ENCODE peak calls at places on chromosomes 1 and 21, in eight cellular contexts. One of them, this sample, is unnamed.

GRCh38 chr1:69569281-69569970 is 1.7 kb downstream of the LRRC7 start:
- DNase-seq in astrocyte: no peak
- DNase-seq in tibial nerve: no peak
- DNase-seq in fibroblast of lung: no peak
- DNase-seq in dorsolateral prefrontal cortex: peak; percentile 51
- DNase-seq in colonic mucosa: no peak
- DNase-seq in A549: no peak
- DNase-seq in CD8-positive, alpha-beta T cell: no peak
- DNase-seq in this sample: peak; percentile 66

GRCh38 chr1:159177273-159177907 is 6.0 kb downstream of the CADM3 start:
- DNase-seq in fibroblast of lung: peak; percentile 64
- DNase-seq in astrocyte: peak; percentile 59
- DNase-seq in colonic mucosa: peak; percentile 29
- DNase-seq in tibial nerve: peak; percentile 53
- DNase-seq in dorsolateral prefrontal cortex: no peak
- DNase-seq in A549: peak; percentile 40
- DNase-seq in CD8-positive, alpha-beta T cell: peak; percentile 13
- DNase-seq in this sample: peak; percentile 83

GRCh38 chr1:212614398-212615091 is 6.0 kb downstream of the ATF3 start:
- DNase-seq in dorsolateral prefrontal cortex: no peak
- DNase-seq in A549: no peak
- DNase-seq in colonic mucosa: no peak
- DNase-seq in fibroblast of lung: no peak
- DNase-seq in CD8-positive, alpha-beta T cell: no peak
- DNase-seq in tibial nerve: no peak
- DNase-seq in astrocyte: no peak
- DNase-seq in this sample: no peak

GRCh38 chr1:212471891-212472675 is 39.4 kb downstream of the NENF start:
- DNase-seq in A549: no peak
- DNase-seq in dorsolateral prefrontal cortex: no peak
- DNase-seq in tibial nerve: no peak
- DNase-seq in colonic mucosa: no peak
- DNase-seq in astrocyte: no peak
- DNase-seq in fibroblast of lung: no peak
- DNase-seq in CD8-positive, alpha-beta T cell: no peak
- DNase-seq in this sample: no peak

GRCh38 chr1:160061376-160062100 is 8.4 kb downstream of the KCNJ10 start:
- DNase-seq in colonic mucosa: no peak
- DNase-seq in tibial nerve: no peak
- DNase-seq in astrocyte: no peak
- DNase-seq in fibroblast of lung: no peak
- DNase-seq in dorsolateral prefrontal cortex: no peak
- DNase-seq in CD8-positive, alpha-beta T cell: no peak
- DNase-seq in A549: no peak
- DNase-seq in this sample: peak; percentile 58

GRCh38 chr1:29122662-29122986 is 1.1 kb downstream of the TMEM200B start:
- DNase-seq in CD8-positive, alpha-beta T cell: no peak
- DNase-seq in A549: no peak
- DNase-seq in astrocyte: peak; percentile 62
- DNase-seq in tibial nerve: no peak
- DNase-seq in fibroblast of lung: peak; percentile 92
- DNase-seq in colonic mucosa: peak; percentile 40
- DNase-seq in dorsolateral prefrontal cortex: peak; percentile 34
- DNase-seq in this sample: peak; percentile 99

GRCh38 chr1:205381305-205381704 is 24.6 kb upstream of the KLHDC8A start:
- DNase-seq in astrocyte: no peak
- DNase-seq in colonic mucosa: no peak
- DNase-seq in fibroblast of lung: no peak
- DNase-seq in CD8-positive, alpha-beta T cell: no peak
- DNase-seq in dorsolateral prefrontal cortex: no peak
- DNase-seq in A549: no peak
- DNase-seq in tibial nerve: no peak
- DNase-seq in this sample: no peak

GRCh38 chr1:82446251-82446650 is 645.5 kb downstream of the ADGRL2 start:
- DNase-seq in fibroblast of lung: no peak
- DNase-seq in astrocyte: peak; percentile 25
- DNase-seq in dorsolateral prefrontal cortex: no peak
- DNase-seq in CD8-positive, alpha-beta T cell: no peak
- DNase-seq in A549: no peak
- DNase-seq in tibial nerve: no peak
- DNase-seq in colonic mucosa: no peak
- DNase-seq in this sample: no peak

GRCh38 chr21:44742418-44743153 is 31.2 kb upstream of the TSPEAR start:
- DNase-seq in CD8-positive, alpha-beta T cell: no peak
- DNase-seq in tibial nerve: no peak
- DNase-seq in colonic mucosa: no peak
- DNase-seq in astrocyte: no peak
- DNase-seq in dorsolateral prefrontal cortex: no peak
- DNase-seq in A549: no peak
- DNase-seq in fibroblast of lung: peak; percentile 14
- DNase-seq in this sample: peak; percentile 65

GRCh38 chr1:12300706-12301105 is 70.9 kb downstream of the VPS13D start:
- DNase-seq in A549: no peak
- DNase-seq in astrocyte: no peak
- DNase-seq in tibial nerve: no peak
- DNase-seq in CD8-positive, alpha-beta T cell: no peak
- DNase-seq in fibroblast of lung: no peak
- DNase-seq in dorsolateral prefrontal cortex: no peak
- DNase-seq in colonic mucosa: no peak
- DNase-seq in this sample: no peak

GRCh38 chr1:19445417-19446342 is 39.7 kb downstream of the CAPZB start:
- DNase-seq in astrocyte: peak; percentile 65
- DNase-seq in dorsolateral prefrontal cortex: no peak
- DNase-seq in CD8-positive, alpha-beta T cell: no peak
- DNase-seq in fibroblast of lung: no peak
- DNase-seq in tibial nerve: no peak
- DNase-seq in colonic mucosa: no peak
- DNase-seq in A549: peak; percentile 44
- DNase-seq in this sample: peak; percentile 85

GRCh38 chr1:109761227-109762038 is 2.3 kb downstream of the EPS8L3 start:
- DNase-seq in fibroblast of lung: no peak
- DNase-seq in dorsolateral prefrontal cortex: no peak
- DNase-seq in CD8-positive, alpha-beta T cell: peak; percentile 2
- DNase-seq in colonic mucosa: peak; percentile 17
- DNase-seq in tibial nerve: no peak
- DNase-seq in astrocyte: no peak
- DNase-seq in A549: no peak
- DNase-seq in this sample: peak; percentile 52

GRCh38 chr1:109763646-109764415 is at the start of gene EPS8L3:
- DNase-seq in astrocyte: no peak
- DNase-seq in A549: no peak
- DNase-seq in CD8-positive, alpha-beta T cell: no peak
- DNase-seq in colonic mucosa: peak; percentile 95
- DNase-seq in dorsolateral prefrontal cortex: no peak
- DNase-seq in fibroblast of lung: no peak
- DNase-seq in tibial nerve: no peak
- DNase-seq in this sample: peak; percentile 67

GRCh38 chr1:109762039-109762585 is 1.6 kb downstream of the EPS8L3 start:
- DNase-seq in astrocyte: no peak
- DNase-seq in fibroblast of lung: no peak
- DNase-seq in CD8-positive, alpha-beta T cell: no peak
- DNase-seq in dorsolateral prefrontal cortex: no peak
- DNase-seq in A549: no peak
- DNase-seq in colonic mucosa: peak; percentile 16
- DNase-seq in tibial nerve: no peak
- DNase-seq in this sample: peak; percentile 68

GRCh38 chr1:109764561-109765482 is 1.1 kb upstream of the EPS8L3 start:
- DNase-seq in astrocyte: no peak
- DNase-seq in A549: no peak
- DNase-seq in CD8-positive, alpha-beta T cell: no peak
- DNase-seq in dorsolateral prefrontal cortex: no peak
- DNase-seq in fibroblast of lung: no peak
- DNase-seq in colonic mucosa: peak; percentile 24
- DNase-seq in tibial nerve: no peak
- DNase-seq in this sample: peak; percentile 62

DNA sequence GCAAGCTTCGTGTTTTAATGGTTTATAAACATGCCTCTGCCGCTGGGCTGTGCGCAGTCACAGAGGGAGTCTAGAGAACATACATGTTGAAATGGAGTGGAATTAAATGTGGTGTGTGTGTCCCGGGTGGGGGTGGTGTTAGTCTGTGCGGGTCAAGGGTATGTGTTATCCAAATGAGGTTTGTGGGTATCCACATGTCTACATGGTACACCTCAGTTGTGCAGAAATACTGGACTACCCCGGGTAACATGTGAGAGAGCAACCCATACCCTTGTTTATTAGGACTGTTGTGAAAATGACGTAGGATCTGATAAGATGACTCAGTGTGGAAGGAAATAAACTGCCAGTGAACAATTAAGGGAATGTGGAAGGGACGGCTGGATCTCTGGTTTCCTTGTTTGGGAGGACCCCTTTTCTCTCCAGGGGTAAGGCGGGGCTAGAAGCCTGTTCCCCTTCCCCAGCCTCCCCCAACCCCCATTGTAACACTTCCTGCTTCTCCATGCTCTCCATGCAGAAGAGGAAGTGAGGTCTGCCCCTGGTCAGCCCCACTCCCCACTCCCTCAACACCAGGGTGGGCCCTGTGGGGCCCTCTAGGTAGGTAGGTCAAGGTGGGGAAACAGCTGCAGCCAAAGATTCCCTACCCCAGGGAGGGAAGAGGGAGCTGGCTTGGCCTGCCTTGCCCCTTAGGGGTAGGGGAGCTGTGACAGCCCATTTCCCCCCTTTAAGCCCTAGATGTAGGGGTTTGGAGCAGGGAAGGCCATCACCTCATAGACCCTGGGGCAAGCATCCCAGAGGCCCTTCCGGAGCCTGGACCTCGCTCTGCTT is 690 bp downstream of the EPS8L3 start:
- DNase-seq in A549: no peak
- DNase-seq in dorsolateral prefrontal cortex: no peak
- DNase-seq in astrocyte: peak; percentile 68
- DNase-seq in CD8-positive, alpha-beta T cell: no peak
- DNase-seq in fibroblast of lung: peak; percentile 84
- DNase-seq in colonic mucosa: peak; percentile 66
- DNase-seq in tibial nerve: no peak
- DNase-seq in this sample: peak; percentile 95
- H3K4me3 ChIP-seq in A549: peak overlapping the region; percentile 23
- H3K4me3 ChIP-seq in dorsolateral prefrontal cortex: no peak overlapping the region
- H3K4me3 ChIP-seq in astrocyte: no peak overlapping the region
- H3K4me3 ChIP-seq in CD8-positive, alpha-beta T cell: no peak overlapping the region
- H3K4me3 ChIP-seq in fibroblast of lung: no peak overlapping the region
- H3K4me3 ChIP-seq in colonic mucosa: peak overlapping the region; percentile 61
- H3K4me3 ChIP-seq in tibial nerve: no peak overlapping the region
- H3K4me3 ChIP-seq in this sample: no peak overlapping the region

GRCh38 chr1:115337276-115337632 is 795 bp downstream of the NGF start:
- DNase-seq in tibial nerve: no peak
- DNase-seq in astrocyte: no peak
- DNase-seq in colonic mucosa: no peak
- DNase-seq in A549: no peak
- DNase-seq in fibroblast of lung: no peak
- DNase-seq in CD8-positive, alpha-beta T cell: no peak
- DNase-seq in dorsolateral prefrontal cortex: no peak
- DNase-seq in this sample: no peak

GRCh38 chr1:115336741-115337140 is 1.3 kb downstream of the NGF start:
- DNase-seq in A549: no peak
- DNase-seq in colonic mucosa: no peak
- DNase-seq in astrocyte: no peak
- DNase-seq in tibial nerve: no peak
- DNase-seq in fibroblast of lung: no peak
- DNase-seq in dorsolateral prefrontal cortex: no peak
- DNase-seq in CD8-positive, alpha-beta T cell: no peak
- DNase-seq in this sample: no peak

GRCh38 chr1:115337633-115338456 is at the start of gene NGF:
- DNase-seq in tibial nerve: no peak
- DNase-seq in astrocyte: peak; percentile 69
- DNase-seq in CD8-positive, alpha-beta T cell: no peak
- DNase-seq in A549: peak; percentile 49
- DNase-seq in fibroblast of lung: peak; percentile 53
- DNase-seq in dorsolateral prefrontal cortex: peak; percentile 42
- DNase-seq in colonic mucosa: no peak
- DNase-seq in this sample: peak; percentile 99

GRCh38 chr1:115340879-115341278 is 2.8 kb upstream of the NGF start:
- DNase-seq in fibroblast of lung: no peak
- DNase-seq in astrocyte: no peak
- DNase-seq in tibial nerve: no peak
- DNase-seq in dorsolateral prefrontal cortex: no peak
- DNase-seq in CD8-positive, alpha-beta T cell: no peak
- DNase-seq in A549: no peak
- DNase-seq in colonic mucosa: no peak
- DNase-seq in this sample: no peak

GRCh38 chr1:115338457-115338820 is 390 bp upstream of the NGF start:
- DNase-seq in CD8-positive, alpha-beta T cell: no peak
- DNase-seq in colonic mucosa: no peak
- DNase-seq in astrocyte: no peak
- DNase-seq in A549: no peak
- DNase-seq in fibroblast of lung: no peak
- DNase-seq in dorsolateral prefrontal cortex: no peak
- DNase-seq in tibial nerve: no peak
- DNase-seq in this sample: no peak
- H3K27ac ChIP-seq in CD8-positive, alpha-beta T cell: no peak overlapping the region
- H3K27ac ChIP-seq in colonic mucosa: no peak overlapping the region
- H3K27ac ChIP-seq in astrocyte: no peak overlapping the region
- H3K27ac ChIP-seq in A549: peak overlapping the region; percentile 91
- H3K27ac ChIP-seq in fibroblast of lung: no peak overlapping the region
- H3K27ac ChIP-seq in dorsolateral prefrontal cortex: peak overlapping the region; percentile 53
- H3K27ac ChIP-seq in tibial nerve: peak overlapping the region; percentile 90
- H3K27ac ChIP-seq in this sample: no peak overlapping the region

GRCh38 chr1:1893997-1894353 is 3.1 kb upstream of the GNB1 start:
- DNase-seq in dorsolateral prefrontal cortex: no peak
- DNase-seq in A549: no peak
- DNase-seq in tibial nerve: no peak
- DNase-seq in astrocyte: no peak
- DNase-seq in CD8-positive, alpha-beta T cell: no peak
- DNase-seq in fibroblast of lung: no peak
- DNase-seq in colonic mucosa: no peak
- DNase-seq in this sample: peak; percentile 59
- H3K4me3 ChIP-seq in dorsolateral prefrontal cortex: no peak overlapping the region
- H3K4me3 ChIP-seq in A549: no peak overlapping the region
- H3K4me3 ChIP-seq in tibial nerve: no peak overlapping the region
- H3K4me3 ChIP-seq in astrocyte: no peak overlapping the region
- H3K4me3 ChIP-seq in CD8-positive, alpha-beta T cell: no peak overlapping the region
- H3K4me3 ChIP-seq in fibroblast of lung: no peak overlapping the region
- H3K4me3 ChIP-seq in colonic mucosa: no peak overlapping the region
- H3K4me3 ChIP-seq in this sample: no peak overlapping the region

DNA sequence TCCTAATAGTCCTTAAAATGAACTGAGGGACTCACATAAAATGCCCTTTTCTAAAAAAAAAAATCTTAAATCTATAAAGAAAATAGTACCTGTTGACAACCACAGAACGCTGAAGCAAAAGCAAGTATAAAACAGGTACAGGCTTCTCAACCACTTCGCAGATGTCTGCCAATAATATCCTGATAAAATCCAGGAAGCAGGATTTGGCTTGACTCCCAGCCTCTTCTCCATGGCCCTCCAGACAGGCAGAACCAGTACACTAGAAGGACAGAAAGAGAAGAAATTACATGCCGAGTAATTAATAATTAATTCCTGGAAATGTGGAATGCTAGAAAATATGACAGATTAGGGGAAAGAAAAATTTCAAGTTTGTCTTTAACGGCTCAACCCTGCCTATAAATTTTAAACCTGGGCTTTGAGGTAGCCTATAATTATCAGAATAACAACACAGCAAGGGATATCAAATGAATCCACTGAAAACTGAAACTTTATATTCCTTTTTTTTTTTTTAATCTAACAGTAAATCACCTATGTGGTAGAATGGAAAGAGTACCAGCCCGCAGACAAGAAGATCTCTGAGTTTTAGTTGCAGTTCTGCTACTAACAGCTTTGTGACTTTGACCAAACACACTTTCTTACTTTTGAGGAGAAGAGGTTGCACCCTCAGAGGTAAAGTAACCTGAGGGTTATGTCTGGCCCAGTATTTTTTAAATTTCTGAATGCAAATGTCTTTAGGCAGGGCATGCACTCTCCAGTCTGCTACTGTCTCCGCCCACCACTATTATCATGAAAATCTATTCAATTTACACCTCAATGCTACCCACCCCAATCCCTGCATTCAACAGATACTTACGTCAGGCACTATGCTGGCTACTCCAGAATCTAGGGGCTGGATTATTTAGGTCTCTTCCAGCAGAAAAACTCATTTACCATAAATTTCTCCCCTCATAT is 2.7 kb downstream of the KIAA0319L start:
- DNase-seq in tibial nerve: no peak
- DNase-seq in astrocyte: no peak
- DNase-seq in fibroblast of lung: no peak
- DNase-seq in CD8-positive, alpha-beta T cell: no peak
- DNase-seq in A549: no peak
- DNase-seq in dorsolateral prefrontal cortex: no peak
- DNase-seq in colonic mucosa: no peak
- DNase-seq in this sample: no peak
- H3K27ac ChIP-seq in tibial nerve: peak overlapping the region; percentile 98
- H3K27ac ChIP-seq in astrocyte: no peak overlapping the region
- H3K27ac ChIP-seq in fibroblast of lung: no peak overlapping the region
- H3K27ac ChIP-seq in CD8-positive, alpha-beta T cell: no peak overlapping the region
- H3K27ac ChIP-seq in A549: no peak overlapping the region
- H3K27ac ChIP-seq in dorsolateral prefrontal cortex: no peak overlapping the region
- H3K27ac ChIP-seq in colonic mucosa: no peak overlapping the region
- H3K27ac ChIP-seq in this sample: peak overlapping the region; percentile 80

This sample was measured in osteoblast.